ENCODE peak calls at places on chromosomes 16 and 17, in six cellular contexts. One of them, this sample, is unnamed.

GRCh38 chr16:19286827-19287226 is 1.3 kb downstream of the CLEC19A start:
- DNase-seq in nephron progenitor cell: no peak
- DNase-seq in Right ventricle myocardium superior: no peak
- DNase-seq in GM04503: no peak
- DNase-seq in activated CD4-positive, alpha-beta T cell treated with anti-CD3 and anti-CD28 coated beads, Interleukin-2, amount 50 U/mL, for 48 hours: no peak
- DNase-seq in CD8-positive, alpha-beta T cell: no peak
- DNase-seq in this sample: no peak

GRCh38 chr16:62256406-62256805 is 220.2 kb upstream of the CDH8 start:
- DNase-seq in Right ventricle myocardium superior: no peak
- DNase-seq in CD8-positive, alpha-beta T cell: no peak
- DNase-seq in nephron progenitor cell: no peak
- DNase-seq in GM04503: no peak
- DNase-seq in activated CD4-positive, alpha-beta T cell treated with anti-CD3 and anti-CD28 coated beads, Interleukin-2, amount 50 U/mL, for 48 hours: no peak
- DNase-seq in this sample: no peak

GRCh38 chr17:17691468-17692263 is 10.4 kb downstream of the RAI1 start:
- DNase-seq in activated CD4-positive, alpha-beta T cell treated with anti-CD3 and anti-CD28 coated beads, Interleukin-2, amount 50 U/mL, for 48 hours: no peak
- DNase-seq in nephron progenitor cell: no peak
- DNase-seq in CD8-positive, alpha-beta T cell: no peak
- DNase-seq in GM04503: no peak
- DNase-seq in Right ventricle myocardium superior: no peak
- DNase-seq in this sample: no peak

GRCh38 chr16:88804552-88805339 is 1.2 kb downstream of the CDT1 start:
- DNase-seq in nephron progenitor cell: no peak
- DNase-seq in activated CD4-positive, alpha-beta T cell treated with anti-CD3 and anti-CD28 coated beads, Interleukin-2, amount 50 U/mL, for 48 hours: peak
- DNase-seq in GM04503: no peak
- DNase-seq in CD8-positive, alpha-beta T cell: no peak
- DNase-seq in Right ventricle myocardium superior: no peak
- DNase-seq in this sample: no peak

GRCh38 chr17:34740516-34740915 is 161.1 kb downstream of the TMEM132E start:
- DNase-seq in GM04503: no peak
- DNase-seq in CD8-positive, alpha-beta T cell: no peak
- DNase-seq in Right ventricle myocardium superior: no peak
- DNase-seq in activated CD4-positive, alpha-beta T cell treated with anti-CD3 and anti-CD28 coated beads, Interleukin-2, amount 50 U/mL, for 48 hours: no peak
- DNase-seq in nephron progenitor cell: no peak
- DNase-seq in this sample: no peak

GRCh38 chr17:44677136-44677535 is 12.4 kb downstream of the CCDC43 start:
- DNase-seq in Right ventricle myocardium superior: no peak
- DNase-seq in CD8-positive, alpha-beta T cell: no peak
- DNase-seq in activated CD4-positive, alpha-beta T cell treated with anti-CD3 and anti-CD28 coated beads, Interleukin-2, amount 50 U/mL, for 48 hours: no peak
- DNase-seq in nephron progenitor cell: no peak
- DNase-seq in GM04503: peak
- DNase-seq in this sample: no peak

GRCh38 chr17:13140750-13141149 is 122.9 kb upstream of the ELAC2 start:
- DNase-seq in CD8-positive, alpha-beta T cell: no peak
- DNase-seq in activated CD4-positive, alpha-beta T cell treated with anti-CD3 and anti-CD28 coated beads, Interleukin-2, amount 50 U/mL, for 48 hours: no peak
- DNase-seq in Right ventricle myocardium superior: no peak
- DNase-seq in nephron progenitor cell: no peak
- DNase-seq in GM04503: no peak
- DNase-seq in this sample: no peak

GRCh38 chr17:80649672-80650338 is 105.2 kb downstream of the RPTOR start:
- DNase-seq in Right ventricle myocardium superior: peak
- DNase-seq in nephron progenitor cell: peak
- DNase-seq in GM04503: peak
- DNase-seq in activated CD4-positive, alpha-beta T cell treated with anti-CD3 and anti-CD28 coated beads, Interleukin-2, amount 50 U/mL, for 48 hours: peak
- DNase-seq in CD8-positive, alpha-beta T cell: peak
- DNase-seq in this sample: peak

GRCh38 chr16:89269805-89270665 is 52.5 kb downstream of the ZNF778 start:
- DNase-seq in Right ventricle myocardium superior: peak
- DNase-seq in nephron progenitor cell: no peak
- DNase-seq in CD8-positive, alpha-beta T cell: no peak
- DNase-seq in activated CD4-positive, alpha-beta T cell treated with anti-CD3 and anti-CD28 coated beads, Interleukin-2, amount 50 U/mL, for 48 hours: no peak
- DNase-seq in GM04503: no peak
- DNase-seq in this sample: peak

GRCh38 chr16:47861999-47862398 is 293.8 kb downstream of the ABCC12 start:
- DNase-seq in activated CD4-positive, alpha-beta T cell treated with anti-CD3 and anti-CD28 coated beads, Interleukin-2, amount 50 U/mL, for 48 hours: no peak
- DNase-seq in CD8-positive, alpha-beta T cell: no peak
- DNase-seq in nephron progenitor cell: no peak
- DNase-seq in GM04503: no peak
- DNase-seq in Right ventricle myocardium superior: no peak
- DNase-seq in this sample: no peak

GRCh38 chr16:83002351-83003334 is 375.9 kb downstream of the CDH13 start:
- DNase-seq in Right ventricle myocardium superior: no peak
- DNase-seq in nephron progenitor cell: no peak
- DNase-seq in GM04503: no peak
- DNase-seq in CD8-positive, alpha-beta T cell: no peak
- DNase-seq in activated CD4-positive, alpha-beta T cell treated with anti-CD3 and anti-CD28 coated beads, Interleukin-2, amount 50 U/mL, for 48 hours: no peak
- DNase-seq in this sample: no peak

GRCh38 chr16:952321-952720 is 18.5 kb downstream of the LMF1 start:
- DNase-seq in Right ventricle myocardium superior: no peak
- DNase-seq in CD8-positive, alpha-beta T cell: no peak
- DNase-seq in nephron progenitor cell: no peak
- DNase-seq in GM04503: no peak
- DNase-seq in activated CD4-positive, alpha-beta T cell treated with anti-CD3 and anti-CD28 coated beads, Interleukin-2, amount 50 U/mL, for 48 hours: no peak
- DNase-seq in this sample: no peak

GRCh38 chr16:53822936-53823529 is 119.1 kb downstream of the FTO start:
- DNase-seq in nephron progenitor cell: no peak
- DNase-seq in activated CD4-positive, alpha-beta T cell treated with anti-CD3 and anti-CD28 coated beads, Interleukin-2, amount 50 U/mL, for 48 hours: no peak
- DNase-seq in CD8-positive, alpha-beta T cell: peak
- DNase-seq in GM04503: peak
- DNase-seq in Right ventricle myocardium superior: no peak
- DNase-seq in this sample: no peak

GRCh38 chr16:9135797-9136196 is 44.4 kb downstream of the HAPSTR1 start:
- DNase-seq in GM04503: no peak
- DNase-seq in Right ventricle myocardium superior: no peak
- DNase-seq in nephron progenitor cell: no peak
- DNase-seq in CD8-positive, alpha-beta T cell: no peak
- DNase-seq in activated CD4-positive, alpha-beta T cell treated with anti-CD3 and anti-CD28 coated beads, Interleukin-2, amount 50 U/mL, for 48 hours: no peak
- DNase-seq in this sample: no peak

GRCh38 chr16:74738134-74738541 is 36.5 kb downstream of the FA2H start:
- DNase-seq in activated CD4-positive, alpha-beta T cell treated with anti-CD3 and anti-CD28 coated beads, Interleukin-2, amount 50 U/mL, for 48 hours: no peak
- DNase-seq in nephron progenitor cell: no peak
- DNase-seq in Right ventricle myocardium superior: no peak
- DNase-seq in CD8-positive, alpha-beta T cell: no peak
- DNase-seq in GM04503: no peak
- DNase-seq in this sample: no peak

GRCh38 chr17:31645351-31645750 is 213.7 kb downstream of the COPRS start:
- DNase-seq in Right ventricle myocardium superior: no peak
- DNase-seq in nephron progenitor cell: no peak
- DNase-seq in CD8-positive, alpha-beta T cell: no peak
- DNase-seq in GM04503: no peak
- DNase-seq in activated CD4-positive, alpha-beta T cell treated with anti-CD3 and anti-CD28 coated beads, Interleukin-2, amount 50 U/mL, for 48 hours: no peak
- DNase-seq in this sample: no peak

GRCh38 chr17:28139822-28140221 is 97.3 kb downstream of the NLK start:
- DNase-seq in activated CD4-positive, alpha-beta T cell treated with anti-CD3 and anti-CD28 coated beads, Interleukin-2, amount 50 U/mL, for 48 hours: no peak
- DNase-seq in GM04503: no peak
- DNase-seq in Right ventricle myocardium superior: no peak
- DNase-seq in nephron progenitor cell: no peak
- DNase-seq in CD8-positive, alpha-beta T cell: no peak
- DNase-seq in this sample: no peak

GRCh38 chr16:56370836-56371235 is 54.5 kb downstream of the AMFR start:
- DNase-seq in nephron progenitor cell: no peak
- DNase-seq in GM04503: no peak
- DNase-seq in CD8-positive, alpha-beta T cell: no peak
- DNase-seq in Right ventricle myocardium superior: no peak
- DNase-seq in activated CD4-positive, alpha-beta T cell treated with anti-CD3 and anti-CD28 coated beads, Interleukin-2, amount 50 U/mL, for 48 hours: no peak
- DNase-seq in this sample: no peak

GRCh38 chr17:74760404-74761105 is 12.1 kb downstream of the NHERF1 start:
- DNase-seq in nephron progenitor cell: no peak
- DNase-seq in activated CD4-positive, alpha-beta T cell treated with anti-CD3 and anti-CD28 coated beads, Interleukin-2, amount 50 U/mL, for 48 hours: no peak
- DNase-seq in GM04503: no peak
- DNase-seq in Right ventricle myocardium superior: no peak
- DNase-seq in CD8-positive, alpha-beta T cell: no peak
- DNase-seq in this sample: peak

GRCh38 chr16:22763655-22764054 is 50.3 kb upstream of the HS3ST2 start:
- DNase-seq in activated CD4-positive, alpha-beta T cell treated with anti-CD3 and anti-CD28 coated beads, Interleukin-2, amount 50 U/mL, for 48 hours: no peak
- DNase-seq in GM04503: no peak
- DNase-seq in Right ventricle myocardium superior: no peak
- DNase-seq in CD8-positive, alpha-beta T cell: no peak
- DNase-seq in nephron progenitor cell: peak
- DNase-seq in this sample: no peak

GRCh38 chr17:47736501-47737211 is 3.6 kb downstream of the TBX21 start:
- DNase-seq in CD8-positive, alpha-beta T cell: peak
- DNase-seq in activated CD4-positive, alpha-beta T cell treated with anti-CD3 and anti-CD28 coated beads, Interleukin-2, amount 50 U/mL, for 48 hours: no peak
- DNase-seq in nephron progenitor cell: no peak
- DNase-seq in Right ventricle myocardium superior: no peak
- DNase-seq in GM04503: no peak
- DNase-seq in this sample: no peak

GRCh38 chr16:13112639-13113038 is 211.2 kb downstream of the SHISA9 start:
- DNase-seq in Right ventricle myocardium superior: no peak
- DNase-seq in nephron progenitor cell: no peak
- DNase-seq in activated CD4-positive, alpha-beta T cell treated with anti-CD3 and anti-CD28 coated beads, Interleukin-2, amount 50 U/mL, for 48 hours: no peak
- DNase-seq in GM04503: no peak
- DNase-seq in CD8-positive, alpha-beta T cell: no peak
- DNase-seq in this sample: no peak

GRCh38 chr16:54957403-54957802 is 26.7 kb downstream of the IRX5 start:
- DNase-seq in nephron progenitor cell: no peak
- DNase-seq in Right ventricle myocardium superior: no peak
- DNase-seq in activated CD4-positive, alpha-beta T cell treated with anti-CD3 and anti-CD28 coated beads, Interleukin-2, amount 50 U/mL, for 48 hours: peak
- DNase-seq in CD8-positive, alpha-beta T cell: no peak
- DNase-seq in GM04503: no peak
- DNase-seq in this sample: no peak

GRCh38 chr17:67546578-67547527 is 169.8 kb downstream of the PITPNC1 start:
- DNase-seq in Right ventricle myocardium superior: peak
- DNase-seq in nephron progenitor cell: no peak
- DNase-seq in GM04503: no peak
- DNase-seq in activated CD4-positive, alpha-beta T cell treated with anti-CD3 and anti-CD28 coated beads, Interleukin-2, amount 50 U/mL, for 48 hours: no peak
- DNase-seq in CD8-positive, alpha-beta T cell: no peak
- DNase-seq in this sample: peak

GRCh38 chr16:65122974-65123845 is 1.3 kb upstream of the CDH11 start:
- DNase-seq in CD8-positive, alpha-beta T cell: no peak
- DNase-seq in Right ventricle myocardium superior: peak
- DNase-seq in GM04503: no peak
- DNase-seq in nephron progenitor cell: peak
- DNase-seq in activated CD4-positive, alpha-beta T cell treated with anti-CD3 and anti-CD28 coated beads, Interleukin-2, amount 50 U/mL, for 48 hours: no peak
- DNase-seq in this sample: peak

GRCh38 chr17:40417258-40417608 is 463 bp downstream of the TOP2A start:
- DNase-seq in GM04503: no peak
- DNase-seq in nephron progenitor cell: no peak
- DNase-seq in CD8-positive, alpha-beta T cell: no peak
- DNase-seq in Right ventricle myocardium superior: no peak
- DNase-seq in activated CD4-positive, alpha-beta T cell treated with anti-CD3 and anti-CD28 coated beads, Interleukin-2, amount 50 U/mL, for 48 hours: no peak
- DNase-seq in this sample: no peak

GRCh38 chr17:48728232-48729231 is at the start of gene HOXB13:
- DNase-seq in Right ventricle myocardium superior: peak
- DNase-seq in GM04503: no peak
- DNase-seq in nephron progenitor cell: peak
- DNase-seq in activated CD4-positive, alpha-beta T cell treated with anti-CD3 and anti-CD28 coated beads, Interleukin-2, amount 50 U/mL, for 48 hours: peak
- DNase-seq in CD8-positive, alpha-beta T cell: peak
- DNase-seq in this sample: peak

GRCh38 chr16:67944690-67945391 is 921 bp upstream of the LCAT start:
- DNase-seq in Right ventricle myocardium superior: no peak
- DNase-seq in GM04503: no peak
- DNase-seq in nephron progenitor cell: no peak
- DNase-seq in CD8-positive, alpha-beta T cell: no peak
- DNase-seq in activated CD4-positive, alpha-beta T cell treated with anti-CD3 and anti-CD28 coated beads, Interleukin-2, amount 50 U/mL, for 48 hours: no peak
- DNase-seq in this sample: no peak

GRCh38 chr17:71921726-71922320 is 199.0 kb upstream of the SOX9 start:
- DNase-seq in nephron progenitor cell: no peak
- DNase-seq in CD8-positive, alpha-beta T cell: no peak
- DNase-seq in GM04503: no peak
- DNase-seq in activated CD4-positive, alpha-beta T cell treated with anti-CD3 and anti-CD28 coated beads, Interleukin-2, amount 50 U/mL, for 48 hours: peak
- DNase-seq in Right ventricle myocardium superior: no peak
- DNase-seq in this sample: no peak

GRCh38 chr17:31690118-31690517 is 168.9 kb downstream of the COPRS start:
- DNase-seq in Right ventricle myocardium superior: no peak
- DNase-seq in GM04503: no peak
- DNase-seq in CD8-positive, alpha-beta T cell: no peak
- DNase-seq in nephron progenitor cell: no peak
- DNase-seq in activated CD4-positive, alpha-beta T cell treated with anti-CD3 and anti-CD28 coated beads, Interleukin-2, amount 50 U/mL, for 48 hours: no peak
- DNase-seq in this sample: no peak

GRCh38 chr17:181213-182163 is at the start of gene DOC2B:
- DNase-seq in Right ventricle myocardium superior: peak
- DNase-seq in GM04503: no peak
- DNase-seq in activated CD4-positive, alpha-beta T cell treated with anti-CD3 and anti-CD28 coated beads, Interleukin-2, amount 50 U/mL, for 48 hours: peak
- DNase-seq in CD8-positive, alpha-beta T cell: no peak
- DNase-seq in nephron progenitor cell: peak
- DNase-seq in this sample: peak

GRCh38 chr17:37742114-37742761 is 2.6 kb downstream of the HNF1B start:
- DNase-seq in CD8-positive, alpha-beta T cell: no peak
- DNase-seq in Right ventricle myocardium superior: no peak
- DNase-seq in nephron progenitor cell: peak
- DNase-seq in activated CD4-positive, alpha-beta T cell treated with anti-CD3 and anti-CD28 coated beads, Interleukin-2, amount 50 U/mL, for 48 hours: peak
- DNase-seq in GM04503: no peak
- DNase-seq in this sample: no peak

GRCh38 chr16:58116529-58116928 is 12.7 kb downstream of the CFAP20 start:
- DNase-seq in Right ventricle myocardium superior: no peak
- DNase-seq in GM04503: no peak
- DNase-seq in CD8-positive, alpha-beta T cell: no peak
- DNase-seq in nephron progenitor cell: no peak
- DNase-seq in activated CD4-positive, alpha-beta T cell treated with anti-CD3 and anti-CD28 coated beads, Interleukin-2, amount 50 U/mL, for 48 hours: no peak
- DNase-seq in this sample: no peak

GRCh38 chr17:1122681-1123396 is 56.9 kb downstream of the ABR start:
- DNase-seq in Right ventricle myocardium superior: peak
- DNase-seq in GM04503: no peak
- DNase-seq in CD8-positive, alpha-beta T cell: peak
- DNase-seq in nephron progenitor cell: peak
- DNase-seq in activated CD4-positive, alpha-beta T cell treated with anti-CD3 and anti-CD28 coated beads, Interleukin-2, amount 50 U/mL, for 48 hours: peak
- DNase-seq in this sample: peak

GRCh38 chr16:2486645-2487516 is 12.0 kb downstream of the TBC1D24 start:
- DNase-seq in Right ventricle myocardium superior: peak
- DNase-seq in activated CD4-positive, alpha-beta T cell treated with anti-CD3 and anti-CD28 coated beads, Interleukin-2, amount 50 U/mL, for 48 hours: peak
- DNase-seq in GM04503: no peak
- DNase-seq in CD8-positive, alpha-beta T cell: peak
- DNase-seq in nephron progenitor cell: no peak
- DNase-seq in this sample: peak